ENCODE peak calls at places on chromosomes 5 and 9, in seven cellular contexts. A, W, I, K, V, G and Y are unnamed samples.

GRCh38 chr9:134059661-134060395 is 8.0 kb downstream of the BRD3 start:
- DNase-seq in A (no peak), W (peak; percentile 46), I (no peak), K (no peak), V (no peak), G (no peak), Y (no peak)

GRCh38 chr9:110592075-110592830 is 12.7 kb upstream of the SVEP1 start:
- DNase-seq in A (no peak), W (no peak), I (no peak), K (no peak), V (no peak), G (no peak), Y (no peak)

GRCh38 chr5:57676228-57677098 is 193.9 kb upstream of the ACTBL2 start:
- DNase-seq in A (no peak), W (no peak), I (peak; percentile 26), K (no peak), V (no peak), G (peak; percentile 53), Y (peak; percentile 43)

GRCh38 chr5:80064124-80064523 is 29.0 kb downstream of the THBS4 start:
- DNase-seq in A (no peak), W (no peak), I (no peak), K (no peak), V (no peak), G (no peak), Y (no peak)

GRCh38 chr9:21996858-21997257 is 2.3 kb downstream of the CDKN2B-AS1 start:
- DNase-seq in A (no peak), W (no peak), I (no peak), K (no peak), V (no peak), G (no peak), Y (no peak)

GRCh38 chr9:38380872-38381534 is 11.5 kb upstream of the ALDH1B1 start:
- DNase-seq in A (no peak), W (no peak), I (peak; percentile 27), K (no peak), V (no peak), G (no peak), Y (no peak)

GRCh38 chr5:169029661-169030274 is 271.2 kb downstream of the SLIT3 start:
- DNase-seq in A (no peak), W (no peak), I (peak; percentile 79), K (no peak), V (no peak), G (no peak), Y (no peak)

GRCh38 chr9:99807276-99807852 is 14.3 kb upstream of the NR4A3 start:
- DNase-seq in A (no peak), W (peak; percentile 71), I (peak; percentile 41), K (peak; percentile 70), V (peak; percentile 56), G (peak; percentile 70), Y (no peak)

GRCh38 chr5:96453394-96453793 is 20.3 kb upstream of the PCSK1 start:
- DNase-seq in A (no peak), W (no peak), I (no peak), K (no peak), V (no peak), G (no peak), Y (no peak)

DNA sequence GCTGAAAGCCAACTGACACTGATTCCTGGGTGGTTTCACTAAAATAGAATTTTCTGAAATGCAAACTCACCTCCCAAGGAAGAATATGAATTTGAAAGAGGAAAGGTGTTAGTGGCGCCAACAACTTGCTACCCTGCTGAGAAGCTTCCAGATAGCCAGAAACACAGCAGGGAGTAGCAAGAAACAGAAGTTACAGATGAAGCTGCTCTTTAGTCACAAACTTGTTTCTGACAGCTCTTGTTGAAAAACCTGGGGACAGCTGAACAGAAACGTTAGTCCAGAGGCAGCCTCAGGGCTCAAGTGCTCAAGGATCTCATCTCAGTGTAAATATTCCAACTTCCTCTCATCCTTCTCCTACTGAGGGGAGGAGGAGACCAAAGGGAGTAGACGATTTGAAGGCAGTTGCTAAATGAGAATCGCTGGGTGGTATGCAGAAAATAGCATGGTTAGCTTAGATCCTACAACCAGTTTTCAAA is 184.1 kb downstream of the PDE4D start:
- DNase-seq in A (no peak), W (no peak), I (peak; percentile 4), K (no peak), V (no peak), G (no peak), Y (no peak)
- H3K4me3 ChIP-seq in A (no peak overlapping the region), W (no peak overlapping the region), I (no peak overlapping the region), K (peak overlapping the region; percentile 8), V (no peak overlapping the region), G (no peak overlapping the region), Y (no peak overlapping the region)

DNA sequence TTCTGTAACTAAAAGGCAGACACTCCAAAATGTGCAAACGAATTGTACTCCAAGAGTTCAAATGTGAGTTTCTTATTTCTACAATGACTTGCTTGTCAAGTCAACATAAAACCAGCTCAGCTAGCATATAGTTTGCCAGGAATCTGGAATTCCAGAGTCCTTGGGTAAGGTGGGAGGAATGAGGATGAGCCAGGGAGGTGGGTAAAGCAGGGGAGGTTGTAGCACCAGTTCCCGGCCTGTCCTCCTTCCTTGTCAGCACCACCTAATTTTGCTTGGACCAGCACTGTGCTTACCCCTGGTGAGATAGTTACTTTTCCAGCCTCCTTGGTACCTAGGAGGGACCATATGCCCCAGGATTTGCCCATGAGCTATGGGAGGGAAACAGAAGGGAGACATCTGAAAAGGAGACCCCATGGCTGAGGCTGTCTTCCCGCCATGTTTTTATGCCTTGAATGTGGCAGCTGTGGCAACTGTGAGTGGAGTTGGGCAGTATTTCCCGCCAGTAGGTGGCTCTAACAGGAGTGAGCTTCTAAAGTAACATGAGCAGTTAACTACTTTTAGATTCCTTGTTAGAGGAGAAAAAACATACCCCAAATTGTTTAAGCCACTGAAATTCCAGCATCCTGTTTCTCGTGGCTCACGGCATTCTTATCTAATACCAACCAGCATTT is 302.5 kb downstream of the TENT4A start:
- DNase-seq in A (no peak), W (no peak), I (no peak), K (peak; percentile 67), V (no peak), G (no peak), Y (no peak)
- TF ChIP-seq CTCF in A (no peak), W (no peak), I (no peak), K (peak; percentile 69), V (no peak), G (no peak), Y (no peak)

GRCh38 chr9:75788006-75788634 is 102.4 kb upstream of the PCSK5 start:
- DNase-seq in A (no peak), W (no peak), I (peak; percentile 27), K (no peak), V (peak; percentile 52), G (peak; percentile 0), Y (no peak)
- H3K4me3 ChIP-seq in A (no peak overlapping the region), W (no peak overlapping the region), I (no peak overlapping the region), K (no peak overlapping the region), V (no peak overlapping the region), G (no peak overlapping the region), Y (no peak overlapping the region)

GRCh38 chr5:53200309-53200708 is 90.8 kb upstream of the MOCS2 start:
- DNase-seq in A (no peak), W (no peak), I (no peak), K (no peak), V (no peak), G (peak; percentile 10), Y (no peak)

GRCh38 chr5:53199882-53200281 is 90.3 kb upstream of the MOCS2 start:
- DNase-seq in A (no peak), W (no peak), I (no peak), K (no peak), V (no peak), G (no peak), Y (no peak)

GRCh38 chr5:53206562-53206961 is 97.0 kb upstream of the MOCS2 start:
- DNase-seq in A (no peak), W (no peak), I (no peak), K (no peak), V (no peak), G (no peak), Y (no peak)

DNA sequence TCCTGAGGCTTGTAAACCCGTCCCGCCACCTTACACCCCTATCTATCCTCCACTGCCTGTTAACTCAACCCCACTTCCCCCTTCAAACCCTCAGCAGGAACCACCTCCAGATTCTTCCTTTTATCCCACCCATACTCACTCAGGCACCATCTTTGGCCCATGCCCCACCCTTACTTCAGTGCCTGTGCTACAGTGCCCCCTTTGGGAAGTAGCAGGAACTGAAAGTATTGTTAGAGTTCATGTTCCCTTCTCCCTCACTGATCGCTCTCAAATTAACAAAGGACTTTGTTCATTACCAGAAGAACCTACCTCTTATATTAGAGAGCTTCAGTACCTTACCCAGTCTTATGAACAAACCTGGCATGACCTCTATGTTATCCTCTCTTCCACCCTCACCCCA is 92.2 kb upstream of the MOCS2 start:
- DNase-seq in A (no peak), W (no peak), I (no peak), K (no peak), V (no peak), G (no peak), Y (no peak)
- TF ChIP-seq CTCF in A (no peak), W (no peak), I (peak; percentile 12), K (peak; percentile 45), V (no peak), G (peak; percentile 15), Y (peak; percentile 14)

DNA sequence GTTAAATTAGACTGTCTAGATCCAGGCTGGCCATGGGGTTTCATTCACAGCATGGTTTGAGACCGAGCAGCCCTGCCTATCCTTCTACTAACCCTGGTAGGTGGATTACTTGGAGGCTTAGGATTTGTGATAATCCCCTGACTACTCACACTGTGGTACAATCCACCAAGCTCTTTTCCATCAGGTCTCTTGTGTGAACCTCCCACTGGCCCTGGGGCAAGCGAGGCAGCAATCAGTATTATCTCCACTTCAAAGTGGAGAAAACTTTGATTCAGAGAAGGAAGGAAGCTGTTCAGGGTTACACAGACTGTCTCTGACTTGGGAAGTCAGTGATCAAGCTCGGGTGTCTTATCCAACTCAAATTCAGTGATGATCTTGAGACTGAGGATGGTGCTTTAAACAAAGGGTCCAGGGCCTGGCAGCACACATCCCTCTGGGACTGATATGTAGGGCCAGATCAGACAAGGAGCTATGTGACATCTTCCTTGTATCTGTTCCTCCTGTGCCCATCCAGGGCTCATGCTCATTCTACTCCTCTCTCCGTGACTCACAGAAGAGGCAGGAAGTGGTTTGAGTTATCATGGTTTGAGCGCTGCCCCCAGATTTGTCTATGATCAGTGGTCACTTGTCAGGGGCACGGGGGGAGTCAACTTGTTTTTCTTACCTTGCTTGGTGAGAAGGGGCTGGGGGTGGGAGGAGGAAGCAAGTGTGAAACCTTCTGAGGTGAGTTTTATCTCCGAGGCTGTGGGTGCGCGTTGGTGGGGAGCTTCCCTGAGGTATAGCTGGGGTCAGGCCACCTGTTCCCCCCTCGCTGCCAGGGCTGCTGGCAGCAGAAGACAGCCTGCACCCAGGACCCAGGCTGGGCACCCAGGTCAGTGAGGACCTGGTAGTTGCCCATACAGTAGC is 48.6 kb downstream of the RGS3 start:
- DNase-seq in A (no peak), W (no peak), I (peak; percentile 72), K (peak; percentile 91), V (no peak), G (peak; percentile 58), Y (no peak)
- H3K4me3 ChIP-seq in A (no peak overlapping the region), W (no peak overlapping the region), I (no peak overlapping the region), K (no peak overlapping the region), V (no peak overlapping the region), G (no peak overlapping the region), Y (no peak overlapping the region)

DNA sequence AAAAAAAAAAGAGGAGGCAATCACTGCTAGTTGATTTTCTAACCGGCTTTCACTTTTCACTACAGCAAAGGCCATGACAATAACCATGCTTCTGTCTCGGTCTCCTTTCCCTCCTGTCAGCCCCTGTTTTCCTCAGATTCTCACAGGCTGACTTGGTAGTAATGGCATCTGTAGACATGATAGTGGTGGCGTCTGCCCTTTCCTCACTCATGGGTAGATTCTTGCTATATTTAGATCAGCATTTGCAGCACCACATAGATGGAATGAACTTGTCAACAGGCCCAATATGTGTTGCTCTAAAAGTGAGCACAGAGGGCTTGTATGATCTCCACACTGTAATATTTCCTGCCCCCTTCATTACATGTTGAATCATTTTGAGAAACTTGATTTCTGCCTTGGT is 120.3 kb upstream of the FTMT start:
- DNase-seq in A (no peak), W (no peak), I (no peak), K (no peak), V (peak; percentile 29), G (no peak), Y (no peak)
- TF ChIP-seq CTCF in A (no peak), W (no peak), I (no peak), K (no peak), V (no peak), G (no peak), Y (no peak)